ENCODE peak calls at places on chromosomes 1 and 21, in nine cellular contexts. O is GM20000; R is myocyte; L is activated CD4-positive, alpha-beta T cell treated with anti-CD3 and anti-CD28 coated beads for 48 hours; E is T-helper 17 cell; J is B cell; F is DMS 273 treated with DMSO at 0.1 percent for 48 hours; U is Caki2; K is dorsolateral prefrontal cortex. M is an unnamed sample.

GRCh38 chr1:26354972-26355371 is 1.0 kb upstream of the CRYBG2 start:
- DNase-seq in O (no peak), R (no peak), L (no peak), E (no peak), J (no peak), F (no peak), U (no peak), K (no peak), M (no peak)

GRCh38 chr1:11064942-11065341 is 5.1 kb upstream of the SRM start:
- DNase-seq in O (no peak), R (no peak), L (no peak), E (no peak), J (no peak), F (no peak), U (no peak), K (no peak), M (no peak)

GRCh38 chr1:15949453-15950245 is 26.3 kb downstream of the ZBTB17 start:
- DNase-seq in O (peak; percentile 86), R (peak; percentile 98), L (peak; percentile 92), E (peak; percentile 80), J (peak; percentile 87), F (no peak), U (peak; percentile 91), K (peak; percentile 77), M (no peak)

GRCh38 chr1:209377995-209378394 is 205.5 kb upstream of the CAMK1G start:
- DNase-seq in O (no peak), R (no peak), L (no peak), E (no peak), J (no peak), F (no peak), U (no peak), K (no peak), M (no peak)

GRCh38 chr1:40053138-40053887 is 12.8 kb downstream of the CAP1 start:
- DNase-seq in O (no peak), R (no peak), L (no peak), E (no peak), J (no peak), F (no peak), U (no peak), K (no peak), M (no peak)

GRCh38 chr21:22758478-22758877 is 1760.3 kb downstream of the NCAM2 start:
- DNase-seq in O (no peak), R (no peak), L (no peak), E (no peak), J (no peak), F (no peak), U (peak; percentile 65), K (no peak), M (no peak)

GRCh38 chr21:45957986-45958610 is 23.5 kb upstream of the COL6A1 start:
- DNase-seq in O (no peak), R (peak; percentile 63), L (no peak), E (no peak), J (no peak), F (no peak), U (no peak), K (no peak), M (no peak)

GRCh38 chr1:187275346-187275745 is 446.6 kb downstream of the PLA2G4A start:
- DNase-seq in O (no peak), R (no peak), L (no peak), E (no peak), J (no peak), F (no peak), U (no peak), K (no peak), M (no peak)

GRCh38 chr1:94315552-94316116 is 78.2 kb upstream of the ARHGAP29 start:
- DNase-seq in O (no peak), R (no peak), L (no peak), E (no peak), J (no peak), F (no peak), U (no peak), K (no peak), M (no peak)

GRCh38 chr21:29362758-29363157 is 64.0 kb downstream of the BACH1 start:
- DNase-seq in O (no peak), R (no peak), L (no peak), E (no peak), J (no peak), F (no peak), U (no peak), K (no peak), M (no peak)

GRCh38 chr1:85573348-85573747 is 7.2 kb upstream of the CCN1 start:
- DNase-seq in O (no peak), R (no peak), L (no peak), E (no peak), J (no peak), F (no peak), U (no peak), K (no peak), M (peak; percentile 69)

GRCh38 chr1:174114788-174115448 is 44.4 kb upstream of the RABGAP1L start:
- DNase-seq in O (peak; percentile 18), R (peak; percentile 76), L (peak; percentile 32), E (peak; percentile 6), J (peak; percentile 51), F (peak; percentile 66), U (peak; percentile 68), K (no peak), M (peak; percentile 65)

GRCh38 chr1:14113841-14114567 is 414.0 kb downstream of the PRDM2 start:
- DNase-seq in O (peak; percentile 29), R (peak; percentile 25), L (peak; percentile 15), E (no peak), J (no peak), F (peak; percentile 29), U (peak; percentile 34), K (peak; percentile 67), M (no peak)

GRCh38 chr1:94532077-94532476 is 9.5 kb downstream of the F3 start:
- DNase-seq in O (no peak), R (peak; percentile 22), L (no peak), E (no peak), J (no peak), F (no peak), U (no peak), K (no peak), M (no peak)

GRCh38 chr1:19435181-19435580 is 50.2 kb downstream of the CAPZB start:
- DNase-seq in O (no peak), R (no peak), L (no peak), E (no peak), J (no peak), F (no peak), U (no peak), K (no peak), M (no peak)

GRCh38 chr1:171251042-171251740 is 2.9 kb downstream of the FMO1 start:
- DNase-seq in O (no peak), R (no peak), L (peak; percentile 30), E (no peak), J (peak; percentile 35), F (no peak), U (no peak), K (no peak), M (peak; percentile 16)

GRCh38 chr1:110003747-110004428 is 19.3 kb downstream of the AHCYL1 start:
- DNase-seq in O (peak; percentile 53), R (peak; percentile 85), L (peak; percentile 64), E (no peak), J (peak; percentile 20), F (no peak), U (peak; percentile 95), K (peak; percentile 40), M (peak; percentile 75)

GRCh38 chr1:97893844-97894243 is 27.0 kb downstream of the DPYD start:
- DNase-seq in O (no peak), R (no peak), L (no peak), E (no peak), J (no peak), F (no peak), U (no peak), K (no peak), M (no peak)

GRCh38 chr1:52825868-52826267 is 16.7 kb upstream of the ZYG11A start:
- DNase-seq in O (peak; percentile 12), R (no peak), L (no peak), E (no peak), J (no peak), F (no peak), U (peak; percentile 10), K (no peak), M (no peak)

GRCh38 chr21:39121600-39122355 is 61.5 kb downstream of the PSMG1 start:
- DNase-seq in O (no peak), R (peak; percentile 86), L (no peak), E (no peak), J (no peak), F (no peak), U (no peak), K (no peak), M (no peak)

GRCh38 chr1:163202833-163203451 is at the start of gene RGS5:
- DNase-seq in O (no peak), R (peak; percentile 14), L (no peak), E (no peak), J (no peak), F (no peak), U (no peak), K (no peak), M (no peak)

GRCh38 chr1:109307363-109308021 is 681 bp upstream of the MYBPHL start:
- DNase-seq in O (no peak), R (peak; percentile 63), L (peak; percentile 16), E (no peak), J (peak; percentile 62), F (no peak), U (no peak), K (peak; percentile 69), M (no peak)

GRCh38 chr1:41936107-41936506 is 17.4 kb upstream of the HIVEP3 start:
- DNase-seq in O (no peak), R (no peak), L (peak; percentile 43), E (no peak), J (no peak), F (no peak), U (peak; percentile 51), K (no peak), M (no peak)

GRCh38 chr1:160841079-160841478 is 21.6 kb downstream of the CD244 start:
- DNase-seq in O (no peak), R (no peak), L (no peak), E (no peak), J (no peak), F (no peak), U (no peak), K (no peak), M (no peak)

GRCh38 chr1:7727816-7728477 is 43.1 kb upstream of the VAMP3 start:
- DNase-seq in O (no peak), R (no peak), L (no peak), E (no peak), J (no peak), F (no peak), U (no peak), K (peak; percentile 75), M (no peak)

GRCh38 chr1:160768295-160768657 is 27.7 kb upstream of the LY9 start:
- DNase-seq in O (peak; percentile 77), R (peak; percentile 22), L (peak; percentile 90), E (peak; percentile 75), J (peak; percentile 83), F (no peak), U (no peak), K (no peak), M (no peak)

GRCh38 chr1:56331207-56331891 is 248.0 kb downstream of the PLPP3 start:
- DNase-seq in O (no peak), R (peak; percentile 14), L (no peak), E (no peak), J (no peak), F (no peak), U (no peak), K (no peak), M (no peak)

GRCh38 chr1:94734963-94735899 is 84.9 kb upstream of the SLC44A3 start:
- DNase-seq in O (no peak), R (peak; percentile 65), L (peak; percentile 4), E (no peak), J (no peak), F (no peak), U (no peak), K (no peak), M (no peak)